ENCODE peak calls at places on chromosomes 1 and 21, in six cellular contexts. One of them, this sample, is unnamed.

GRCh38 chr1:229642376-229642775 is 16.3 kb downstream of the URB2 start:
- DNase-seq in ELF-1: no peak
- DNase-seq in uterus: no peak
- DNase-seq in stimulated activated CD4-positive, alpha-beta T cell treated with anti-CD3 and anti-CD28 coated beads, Interleukin-1b, Interleukin-23, amount 100 ng/mL, for 1 hour: no peak
- DNase-seq in NCI-H1694 treated with DMSO at 0.1 percent for 48 hours: peak
- DNase-seq in AML-193: no peak
- DNase-seq in this sample: no peak

GRCh38 chr1:45863117-45863670 is 59.8 kb downstream of the MAST2 start:
- DNase-seq in ELF-1: no peak
- DNase-seq in uterus: no peak
- DNase-seq in stimulated activated CD4-positive, alpha-beta T cell treated with anti-CD3 and anti-CD28 coated beads, Interleukin-1b, Interleukin-23, amount 100 ng/mL, for 1 hour: no peak
- DNase-seq in NCI-H1694 treated with DMSO at 0.1 percent for 48 hours: peak
- DNase-seq in AML-193: no peak
- DNase-seq in this sample: no peak

GRCh38 chr1:154328318-154329151 is 3.2 kb downstream of the ATP8B2 start:
- DNase-seq in ELF-1: peak
- DNase-seq in uterus: peak
- DNase-seq in stimulated activated CD4-positive, alpha-beta T cell treated with anti-CD3 and anti-CD28 coated beads, Interleukin-1b, Interleukin-23, amount 100 ng/mL, for 1 hour: peak
- DNase-seq in NCI-H1694 treated with DMSO at 0.1 percent for 48 hours: no peak
- DNase-seq in AML-193: no peak
- DNase-seq in this sample: peak

GRCh38 chr1:180571832-180572636 is 13.3 kb downstream of the OVAAL start:
- DNase-seq in ELF-1: no peak
- DNase-seq in uterus: no peak
- DNase-seq in stimulated activated CD4-positive, alpha-beta T cell treated with anti-CD3 and anti-CD28 coated beads, Interleukin-1b, Interleukin-23, amount 100 ng/mL, for 1 hour: no peak
- DNase-seq in NCI-H1694 treated with DMSO at 0.1 percent for 48 hours: no peak
- DNase-seq in AML-193: no peak
- DNase-seq in this sample: no peak

GRCh38 chr1:6988796-6989195 is 203.5 kb downstream of the CAMTA1 start:
- DNase-seq in ELF-1: no peak
- DNase-seq in uterus: no peak
- DNase-seq in stimulated activated CD4-positive, alpha-beta T cell treated with anti-CD3 and anti-CD28 coated beads, Interleukin-1b, Interleukin-23, amount 100 ng/mL, for 1 hour: no peak
- DNase-seq in NCI-H1694 treated with DMSO at 0.1 percent for 48 hours: no peak
- DNase-seq in AML-193: no peak
- DNase-seq in this sample: no peak

GRCh38 chr21:25563399-25564116 is 43.7 kb downstream of the MRPL39 start:
- DNase-seq in ELF-1: no peak
- DNase-seq in uterus: no peak
- DNase-seq in stimulated activated CD4-positive, alpha-beta T cell treated with anti-CD3 and anti-CD28 coated beads, Interleukin-1b, Interleukin-23, amount 100 ng/mL, for 1 hour: no peak
- DNase-seq in NCI-H1694 treated with DMSO at 0.1 percent for 48 hours: no peak
- DNase-seq in AML-193: peak
- DNase-seq in this sample: no peak

GRCh38 chr1:18900303-18900841 is 2.0 kb downstream of the ALDH4A1 start:
- DNase-seq in ELF-1: no peak
- DNase-seq in uterus: no peak
- DNase-seq in stimulated activated CD4-positive, alpha-beta T cell treated with anti-CD3 and anti-CD28 coated beads, Interleukin-1b, Interleukin-23, amount 100 ng/mL, for 1 hour: no peak
- DNase-seq in NCI-H1694 treated with DMSO at 0.1 percent for 48 hours: no peak
- DNase-seq in AML-193: no peak
- DNase-seq in this sample: no peak

GRCh38 chr1:116350097-116350645 is 22.9 kb upstream of the ATP1A1 start:
- DNase-seq in ELF-1: no peak
- DNase-seq in uterus: no peak
- DNase-seq in stimulated activated CD4-positive, alpha-beta T cell treated with anti-CD3 and anti-CD28 coated beads, Interleukin-1b, Interleukin-23, amount 100 ng/mL, for 1 hour: no peak
- DNase-seq in NCI-H1694 treated with DMSO at 0.1 percent for 48 hours: no peak
- DNase-seq in AML-193: no peak
- DNase-seq in this sample: no peak

GRCh38 chr1:32335619-32335950 is 448 bp downstream of the MARCKSL1 start:
- DNase-seq in ELF-1: peak
- DNase-seq in uterus: no peak
- DNase-seq in stimulated activated CD4-positive, alpha-beta T cell treated with anti-CD3 and anti-CD28 coated beads, Interleukin-1b, Interleukin-23, amount 100 ng/mL, for 1 hour: no peak
- DNase-seq in NCI-H1694 treated with DMSO at 0.1 percent for 48 hours: no peak
- DNase-seq in AML-193: no peak
- DNase-seq in this sample: no peak

GRCh38 chr1:157390646-157391045 is 161.7 kb downstream of the FCRL5 start:
- DNase-seq in ELF-1: peak
- DNase-seq in uterus: no peak
- DNase-seq in stimulated activated CD4-positive, alpha-beta T cell treated with anti-CD3 and anti-CD28 coated beads, Interleukin-1b, Interleukin-23, amount 100 ng/mL, for 1 hour: no peak
- DNase-seq in NCI-H1694 treated with DMSO at 0.1 percent for 48 hours: no peak
- DNase-seq in AML-193: no peak
- DNase-seq in this sample: no peak

GRCh38 chr1:168112673-168113305 is 23.9 kb downstream of the GPR161 start:
- DNase-seq in ELF-1: peak
- DNase-seq in uterus: peak
- DNase-seq in stimulated activated CD4-positive, alpha-beta T cell treated with anti-CD3 and anti-CD28 coated beads, Interleukin-1b, Interleukin-23, amount 100 ng/mL, for 1 hour: no peak
- DNase-seq in NCI-H1694 treated with DMSO at 0.1 percent for 48 hours: peak
- DNase-seq in AML-193: no peak
- DNase-seq in this sample: no peak

GRCh38 chr1:97524211-97524610 is 396.6 kb downstream of the DPYD start:
- DNase-seq in ELF-1: no peak
- DNase-seq in uterus: no peak
- DNase-seq in stimulated activated CD4-positive, alpha-beta T cell treated with anti-CD3 and anti-CD28 coated beads, Interleukin-1b, Interleukin-23, amount 100 ng/mL, for 1 hour: no peak
- DNase-seq in NCI-H1694 treated with DMSO at 0.1 percent for 48 hours: no peak
- DNase-seq in AML-193: no peak
- DNase-seq in this sample: no peak

GRCh38 chr21:15004721-15005370 is 60.0 kb downstream of the NRIP1 start:
- DNase-seq in ELF-1: no peak
- DNase-seq in uterus: no peak
- DNase-seq in stimulated activated CD4-positive, alpha-beta T cell treated with anti-CD3 and anti-CD28 coated beads, Interleukin-1b, Interleukin-23, amount 100 ng/mL, for 1 hour: no peak
- DNase-seq in NCI-H1694 treated with DMSO at 0.1 percent for 48 hours: no peak
- DNase-seq in AML-193: no peak
- DNase-seq in this sample: no peak

GRCh38 chr1:97414682-97415312 is 506.0 kb downstream of the DPYD start:
- DNase-seq in ELF-1: no peak
- DNase-seq in uterus: no peak
- DNase-seq in stimulated activated CD4-positive, alpha-beta T cell treated with anti-CD3 and anti-CD28 coated beads, Interleukin-1b, Interleukin-23, amount 100 ng/mL, for 1 hour: no peak
- DNase-seq in NCI-H1694 treated with DMSO at 0.1 percent for 48 hours: no peak
- DNase-seq in AML-193: no peak
- DNase-seq in this sample: no peak

GRCh38 chr21:46120301-46121285 is 22.7 kb downstream of the COL6A2 start:
- DNase-seq in ELF-1: no peak
- DNase-seq in uterus: peak
- DNase-seq in stimulated activated CD4-positive, alpha-beta T cell treated with anti-CD3 and anti-CD28 coated beads, Interleukin-1b, Interleukin-23, amount 100 ng/mL, for 1 hour: no peak
- DNase-seq in NCI-H1694 treated with DMSO at 0.1 percent for 48 hours: no peak
- DNase-seq in AML-193: no peak
- DNase-seq in this sample: peak

GRCh38 chr1:38027201-38028104 is 14.9 kb downstream of the UTP11 start:
- DNase-seq in ELF-1: no peak
- DNase-seq in uterus: no peak
- DNase-seq in stimulated activated CD4-positive, alpha-beta T cell treated with anti-CD3 and anti-CD28 coated beads, Interleukin-1b, Interleukin-23, amount 100 ng/mL, for 1 hour: no peak
- DNase-seq in NCI-H1694 treated with DMSO at 0.1 percent for 48 hours: no peak
- DNase-seq in AML-193: no peak
- DNase-seq in this sample: no peak

GRCh38 chr21:43585924-43586411 is 73.3 kb downstream of the HSF2BP start:
- DNase-seq in ELF-1: peak
- DNase-seq in uterus: peak
- DNase-seq in stimulated activated CD4-positive, alpha-beta T cell treated with anti-CD3 and anti-CD28 coated beads, Interleukin-1b, Interleukin-23, amount 100 ng/mL, for 1 hour: no peak
- DNase-seq in NCI-H1694 treated with DMSO at 0.1 percent for 48 hours: no peak
- DNase-seq in AML-193: no peak
- DNase-seq in this sample: peak

GRCh38 chr1:107460009-107460408 is 319.2 kb downstream of the NTNG1 start:
- DNase-seq in ELF-1: no peak
- DNase-seq in uterus: no peak
- DNase-seq in stimulated activated CD4-positive, alpha-beta T cell treated with anti-CD3 and anti-CD28 coated beads, Interleukin-1b, Interleukin-23, amount 100 ng/mL, for 1 hour: no peak
- DNase-seq in NCI-H1694 treated with DMSO at 0.1 percent for 48 hours: no peak
- DNase-seq in AML-193: no peak
- DNase-seq in this sample: no peak

GRCh38 chr1:56516539-56517252 is 62.7 kb downstream of the PLPP3 start:
- DNase-seq in ELF-1: peak
- DNase-seq in uterus: no peak
- DNase-seq in stimulated activated CD4-positive, alpha-beta T cell treated with anti-CD3 and anti-CD28 coated beads, Interleukin-1b, Interleukin-23, amount 100 ng/mL, for 1 hour: no peak
- DNase-seq in NCI-H1694 treated with DMSO at 0.1 percent for 48 hours: no peak
- DNase-seq in AML-193: no peak
- DNase-seq in this sample: no peak

GRCh38 chr21:45377866-45378257 is 27.1 kb upstream of the COL18A1 start:
- DNase-seq in ELF-1: no peak
- DNase-seq in uterus: peak
- DNase-seq in stimulated activated CD4-positive, alpha-beta T cell treated with anti-CD3 and anti-CD28 coated beads, Interleukin-1b, Interleukin-23, amount 100 ng/mL, for 1 hour: no peak
- DNase-seq in NCI-H1694 treated with DMSO at 0.1 percent for 48 hours: no peak
- DNase-seq in AML-193: no peak
- DNase-seq in this sample: no peak

GRCh38 chr1:8727809-8728213 is 89.6 kb downstream of the RERE start:
- DNase-seq in ELF-1: no peak
- DNase-seq in uterus: no peak
- DNase-seq in stimulated activated CD4-positive, alpha-beta T cell treated with anti-CD3 and anti-CD28 coated beads, Interleukin-1b, Interleukin-23, amount 100 ng/mL, for 1 hour: no peak
- DNase-seq in NCI-H1694 treated with DMSO at 0.1 percent for 48 hours: peak
- DNase-seq in AML-193: no peak
- DNase-seq in this sample: no peak

GRCh38 chr1:22709891-22710687 is 550 bp upstream of the EPHB2 start:
- DNase-seq in ELF-1: no peak
- DNase-seq in uterus: peak
- DNase-seq in stimulated activated CD4-positive, alpha-beta T cell treated with anti-CD3 and anti-CD28 coated beads, Interleukin-1b, Interleukin-23, amount 100 ng/mL, for 1 hour: no peak
- DNase-seq in NCI-H1694 treated with DMSO at 0.1 percent for 48 hours: peak
- DNase-seq in AML-193: no peak
- DNase-seq in this sample: no peak